ENCODE peak calls at places on chromosomes 16 and 17, in ten cellular contexts. One of them, this sample, is unnamed.

GRCh38 chr16:81498351-81498750 is 53.7 kb downstream of the CMIP start:
- DNase-seq in HCT116: no peak
- DNase-seq in sigmoid colon: no peak
- DNase-seq in kidney: peak; percentile 41
- DNase-seq in brain microvascular endothelial cell: no peak
- DNase-seq in Panc1: no peak
- DNase-seq in OCI-LY7: no peak
- DNase-seq in psoas muscle: peak; percentile 28
- DNase-seq in kidney epithelial cell: no peak
- DNase-seq in CD8-positive, alpha-beta T cell: no peak
- DNase-seq in this sample: no peak

GRCh38 chr16:47888142-47888541 is 267.7 kb downstream of the ABCC12 start:
- DNase-seq in sigmoid colon: no peak
- DNase-seq in HCT116: no peak
- DNase-seq in Panc1: no peak
- DNase-seq in brain microvascular endothelial cell: peak; percentile 48
- DNase-seq in psoas muscle: no peak
- DNase-seq in kidney epithelial cell: peak; percentile 51
- DNase-seq in kidney: no peak
- DNase-seq in CD8-positive, alpha-beta T cell: no peak
- DNase-seq in OCI-LY7: no peak
- DNase-seq in this sample: peak; percentile 15

GRCh38 chr16:79897444-79898146 is 297.1 kb upstream of the MAF start:
- DNase-seq in HCT116: no peak
- DNase-seq in kidney: peak; percentile 72
- DNase-seq in kidney epithelial cell: peak; percentile 56
- DNase-seq in CD8-positive, alpha-beta T cell: no peak
- DNase-seq in sigmoid colon: no peak
- DNase-seq in OCI-LY7: no peak
- DNase-seq in Panc1: no peak
- DNase-seq in psoas muscle: no peak
- DNase-seq in brain microvascular endothelial cell: peak; percentile 82
- DNase-seq in this sample: no peak

GRCh38 chr16:727291-727977 is 528 bp downstream of the HAGHL start:
- DNase-seq in kidney epithelial cell: no peak
- DNase-seq in Panc1: no peak
- DNase-seq in brain microvascular endothelial cell: no peak
- DNase-seq in psoas muscle: no peak
- DNase-seq in OCI-LY7: no peak
- DNase-seq in kidney: peak; percentile 83
- DNase-seq in HCT116: no peak
- DNase-seq in sigmoid colon: no peak
- DNase-seq in CD8-positive, alpha-beta T cell: no peak
- DNase-seq in this sample: no peak

GRCh38 chr16:84735846-84736586 is 36.2 kb downstream of the USP10 start:
- DNase-seq in Panc1: no peak
- DNase-seq in kidney epithelial cell: no peak
- DNase-seq in OCI-LY7: no peak
- DNase-seq in psoas muscle: no peak
- DNase-seq in CD8-positive, alpha-beta T cell: no peak
- DNase-seq in HCT116: no peak
- DNase-seq in kidney: no peak
- DNase-seq in sigmoid colon: no peak
- DNase-seq in brain microvascular endothelial cell: no peak
- DNase-seq in this sample: no peak

GRCh38 chr16:50635505-50636392 is 45.4 kb downstream of the SNX20 start:
- DNase-seq in HCT116: peak; percentile 8
- DNase-seq in kidney: no peak
- DNase-seq in OCI-LY7: peak; percentile 29
- DNase-seq in sigmoid colon: no peak
- DNase-seq in Panc1: no peak
- DNase-seq in brain microvascular endothelial cell: no peak
- DNase-seq in kidney epithelial cell: no peak
- DNase-seq in CD8-positive, alpha-beta T cell: no peak
- DNase-seq in psoas muscle: no peak
- DNase-seq in this sample: no peak

GRCh38 chr16:70349783-70350182 is 3.1 kb downstream of the DDX19A start:
- DNase-seq in CD8-positive, alpha-beta T cell: no peak
- DNase-seq in sigmoid colon: no peak
- DNase-seq in kidney: no peak
- DNase-seq in OCI-LY7: no peak
- DNase-seq in Panc1: no peak
- DNase-seq in kidney epithelial cell: no peak
- DNase-seq in psoas muscle: peak; percentile 3
- DNase-seq in brain microvascular endothelial cell: no peak
- DNase-seq in HCT116: no peak
- DNase-seq in this sample: no peak

GRCh38 chr17:66459811-66460270 is 157.4 kb downstream of the PRKCA start:
- DNase-seq in OCI-LY7: no peak
- DNase-seq in brain microvascular endothelial cell: peak; percentile 97
- DNase-seq in kidney: peak; percentile 86
- DNase-seq in psoas muscle: no peak
- DNase-seq in HCT116: peak; percentile 77
- DNase-seq in sigmoid colon: peak; percentile 92
- DNase-seq in CD8-positive, alpha-beta T cell: no peak
- DNase-seq in Panc1: peak; percentile 85
- DNase-seq in kidney epithelial cell: peak; percentile 94
- DNase-seq in this sample: peak; percentile 99

GRCh38 chr16:55499951-55500350 is 8.9 kb upstream of the LPCAT2 start:
- DNase-seq in brain microvascular endothelial cell: peak; percentile 99
- DNase-seq in Panc1: no peak
- DNase-seq in kidney epithelial cell: peak; percentile 94
- DNase-seq in kidney: no peak
- DNase-seq in CD8-positive, alpha-beta T cell: no peak
- DNase-seq in sigmoid colon: peak; percentile 46
- DNase-seq in HCT116: peak; percentile 41
- DNase-seq in OCI-LY7: no peak
- DNase-seq in psoas muscle: no peak
- DNase-seq in this sample: peak; percentile 99

GRCh38 chr16:10509534-10510025 is 70.8 kb downstream of the EMP2 start:
- DNase-seq in sigmoid colon: peak; percentile 76
- DNase-seq in OCI-LY7: peak; percentile 88
- DNase-seq in Panc1: peak; percentile 62
- DNase-seq in brain microvascular endothelial cell: peak; percentile 42
- DNase-seq in CD8-positive, alpha-beta T cell: peak; percentile 54
- DNase-seq in kidney: no peak
- DNase-seq in psoas muscle: no peak
- DNase-seq in kidney epithelial cell: peak; percentile 44
- DNase-seq in HCT116: peak; percentile 71
- DNase-seq in this sample: peak; percentile 86

GRCh38 chr17:3732171-3732570 is 8.5 kb downstream of the HASPIN start:
- DNase-seq in Panc1: no peak
- DNase-seq in kidney epithelial cell: no peak
- DNase-seq in HCT116: no peak
- DNase-seq in brain microvascular endothelial cell: peak; percentile 24
- DNase-seq in OCI-LY7: peak; percentile 68
- DNase-seq in sigmoid colon: peak; percentile 70
- DNase-seq in kidney: peak; percentile 77
- DNase-seq in CD8-positive, alpha-beta T cell: no peak
- DNase-seq in psoas muscle: no peak
- DNase-seq in this sample: peak; percentile 27

GRCh38 chr17:80835816-80836657 is 155.6 kb upstream of the CHMP6 start:
- DNase-seq in Panc1: no peak
- DNase-seq in OCI-LY7: no peak
- DNase-seq in psoas muscle: peak; percentile 49
- DNase-seq in HCT116: no peak
- DNase-seq in CD8-positive, alpha-beta T cell: no peak
- DNase-seq in sigmoid colon: no peak
- DNase-seq in brain microvascular endothelial cell: no peak
- DNase-seq in kidney: peak; percentile 37
- DNase-seq in kidney epithelial cell: no peak
- DNase-seq in this sample: no peak

GRCh38 chr16:20740007-20740883 is 1.4 kb downstream of the THUMPD1 start:
- DNase-seq in kidney: no peak
- DNase-seq in sigmoid colon: no peak
- DNase-seq in Panc1: no peak
- DNase-seq in psoas muscle: no peak
- DNase-seq in HCT116: no peak
- DNase-seq in brain microvascular endothelial cell: peak; percentile 3
- DNase-seq in kidney epithelial cell: no peak
- DNase-seq in CD8-positive, alpha-beta T cell: no peak
- DNase-seq in OCI-LY7: peak; percentile 59
- DNase-seq in this sample: peak; percentile 5

DNA sequence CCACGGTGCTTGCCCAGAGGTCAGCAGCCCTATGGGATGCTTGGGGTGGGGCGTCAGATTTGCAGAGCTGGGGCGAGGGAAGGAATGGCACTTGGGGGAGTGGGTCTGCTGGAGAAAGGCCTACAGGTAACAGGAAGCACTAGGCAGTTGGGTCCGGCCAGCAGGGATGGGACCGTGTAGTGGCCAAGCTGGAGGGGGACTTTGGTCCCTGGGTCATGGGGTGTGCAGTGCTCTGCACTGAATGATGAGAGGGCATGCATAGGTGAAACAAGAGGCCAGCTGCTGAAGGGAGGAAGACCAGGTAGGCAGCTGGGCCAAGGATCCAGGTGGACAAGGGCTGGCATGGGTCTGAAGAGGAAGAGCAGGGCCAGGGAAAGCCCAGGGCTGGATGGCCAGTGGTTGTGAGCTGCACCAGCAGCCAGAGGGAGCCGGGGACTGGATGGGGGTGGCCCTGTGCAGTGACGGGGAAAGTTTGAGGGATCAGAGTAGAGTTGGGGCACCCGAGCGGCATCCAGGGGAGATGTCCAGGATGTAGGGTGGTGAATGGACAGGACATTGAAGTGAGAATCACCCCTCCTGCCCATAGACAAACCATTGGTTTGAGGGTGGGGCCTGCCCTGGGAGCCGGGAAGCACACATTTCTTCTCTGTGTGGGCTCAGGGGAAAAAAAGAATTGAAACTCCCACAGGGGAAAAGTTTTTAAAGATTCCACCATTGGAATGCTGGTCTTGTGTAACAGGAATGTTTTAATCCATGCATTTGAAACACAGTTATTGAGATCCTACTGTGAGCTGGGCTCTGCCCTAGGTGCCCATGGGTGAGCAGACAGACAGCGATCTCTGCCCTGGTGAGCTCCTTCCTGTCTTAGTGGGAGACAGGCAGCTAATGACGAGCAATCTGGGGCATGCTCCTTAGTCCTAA is 25.1 kb downstream of the RAI1 start:
- DNase-seq in psoas muscle: no peak
- DNase-seq in HCT116: no peak
- DNase-seq in kidney: no peak
- DNase-seq in kidney epithelial cell: no peak
- DNase-seq in OCI-LY7: no peak
- DNase-seq in sigmoid colon: no peak
- DNase-seq in CD8-positive, alpha-beta T cell: no peak
- DNase-seq in Panc1: no peak
- DNase-seq in brain microvascular endothelial cell: no peak
- DNase-seq in this sample: no peak
- TF ChIP-seq CTCF in psoas muscle: no peak
- TF ChIP-seq CTCF in HCT116: no peak
- TF ChIP-seq CTCF in kidney: no peak
- TF ChIP-seq CTCF in kidney epithelial cell: peak; percentile 4
- TF ChIP-seq CTCF in OCI-LY7: no peak
- TF ChIP-seq CTCF in sigmoid colon: no peak
- TF ChIP-seq CTCF in CD8-positive, alpha-beta T cell: no peak
- TF ChIP-seq CTCF in Panc1: no peak
- TF ChIP-seq CTCF in brain microvascular endothelial cell: peak; percentile 27
- TF ChIP-seq CTCF in this sample: no peak

DNA sequence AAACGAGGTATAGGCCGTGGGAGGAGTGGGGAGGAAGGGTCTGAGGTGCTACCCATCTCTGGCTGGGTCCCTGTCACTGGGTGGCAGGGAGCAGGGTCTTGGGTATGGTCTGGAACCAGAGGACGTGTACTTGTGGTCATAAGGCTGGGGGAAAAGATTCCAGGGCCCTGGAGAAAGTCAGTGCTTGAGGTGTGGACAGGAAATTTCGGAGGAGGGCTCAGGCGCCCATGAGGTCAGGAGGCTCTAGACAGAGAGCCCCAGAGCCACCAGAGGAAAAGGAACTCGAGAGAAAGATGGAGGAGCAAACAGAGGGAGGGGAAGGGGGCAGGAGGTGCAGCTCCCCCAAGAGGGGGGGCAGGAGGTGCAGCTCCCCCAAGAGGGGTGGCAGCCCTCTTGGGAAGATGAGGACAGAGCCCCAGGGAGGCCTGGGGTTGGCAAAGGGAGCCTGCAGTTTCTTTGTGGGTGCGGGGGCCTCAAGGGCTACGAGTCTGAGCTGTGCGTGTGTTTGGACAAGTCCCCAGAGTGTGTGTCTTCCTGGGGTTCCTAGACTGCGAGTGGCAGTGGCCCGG is 683 bp upstream of the SLC7A6 start:
- DNase-seq in psoas muscle: no peak
- DNase-seq in OCI-LY7: no peak
- DNase-seq in Panc1: no peak
- DNase-seq in kidney: no peak
- DNase-seq in CD8-positive, alpha-beta T cell: no peak
- DNase-seq in brain microvascular endothelial cell: no peak
- DNase-seq in kidney epithelial cell: no peak
- DNase-seq in sigmoid colon: no peak
- DNase-seq in HCT116: no peak
- DNase-seq in this sample: no peak
- H3K4me3 ChIP-seq in psoas muscle: peak overlapping the region; percentile 97
- H3K4me3 ChIP-seq in OCI-LY7: peak overlapping the region; percentile 75
- H3K4me3 ChIP-seq in Panc1: peak overlapping the region; percentile 76
- H3K4me3 ChIP-seq in kidney: peak overlapping the region; percentile 77
- H3K4me3 ChIP-seq in CD8-positive, alpha-beta T cell: peak overlapping the region; percentile 88
- H3K4me3 ChIP-seq in brain microvascular endothelial cell: peak overlapping the region; percentile 93
- H3K4me3 ChIP-seq in kidney epithelial cell: peak overlapping the region; percentile 55
- H3K4me3 ChIP-seq in sigmoid colon: peak overlapping the region; percentile 82
- H3K4me3 ChIP-seq in HCT116: peak overlapping the region; percentile 85
- H3K4me3 ChIP-seq in this sample: peak overlapping the region; percentile 96

DNA sequence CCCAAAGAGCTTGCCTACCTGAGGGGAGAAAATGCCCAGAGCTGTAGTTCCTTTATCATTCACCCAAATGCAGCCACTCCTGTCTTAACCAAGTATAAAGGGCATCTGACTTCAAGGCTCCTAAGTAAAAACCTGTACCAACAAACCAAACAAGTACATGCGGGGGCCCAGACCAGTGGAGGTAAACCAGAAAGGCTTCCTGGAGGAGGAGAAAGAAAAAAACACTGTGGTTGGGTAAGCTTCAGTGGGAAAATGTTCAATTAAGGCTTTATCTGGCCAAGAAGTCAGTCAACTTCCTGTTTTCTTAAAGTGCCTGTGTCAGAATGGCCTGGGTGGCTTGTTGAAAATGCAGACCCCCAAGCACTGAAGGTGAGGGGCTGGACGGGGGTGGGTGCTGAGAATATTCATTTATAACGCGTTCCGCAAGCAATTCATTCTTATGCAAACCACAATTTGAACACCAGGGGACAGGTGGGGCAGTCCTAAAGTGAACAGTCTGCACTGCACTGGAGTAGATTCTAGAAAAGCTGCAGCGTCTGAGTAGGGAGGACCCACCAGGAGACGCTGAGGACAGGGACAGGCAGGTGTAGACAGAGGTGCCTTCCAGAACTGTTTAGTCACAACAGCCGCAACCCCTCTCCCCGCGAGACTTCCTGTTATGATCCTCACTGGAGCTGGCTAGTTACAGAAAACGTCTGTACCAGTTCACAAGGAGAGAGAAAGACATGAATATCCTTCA is 467.1 kb downstream of the SOX9 start:
- DNase-seq in CD8-positive, alpha-beta T cell: no peak
- DNase-seq in OCI-LY7: peak; percentile 8
- DNase-seq in brain microvascular endothelial cell: peak; percentile 38
- DNase-seq in kidney: no peak
- DNase-seq in psoas muscle: no peak
- DNase-seq in Panc1: no peak
- DNase-seq in HCT116: no peak
- DNase-seq in sigmoid colon: no peak
- DNase-seq in kidney epithelial cell: no peak
- DNase-seq in this sample: no peak
- TF ChIP-seq CTCF in CD8-positive, alpha-beta T cell: no peak
- TF ChIP-seq CTCF in OCI-LY7: no peak
- TF ChIP-seq CTCF in brain microvascular endothelial cell: peak; percentile 35
- TF ChIP-seq CTCF in kidney: no peak
- TF ChIP-seq CTCF in psoas muscle: no peak
- TF ChIP-seq CTCF in Panc1: no peak
- TF ChIP-seq CTCF in HCT116: no peak
- TF ChIP-seq CTCF in sigmoid colon: no peak
- TF ChIP-seq CTCF in kidney epithelial cell: peak; percentile 29
- TF ChIP-seq CTCF in this sample: peak; percentile 16

GRCh38 chr16:57808589-57808988 is 6.3 kb upstream of the KIFC3 start:
- DNase-seq in psoas muscle: no peak
- DNase-seq in HCT116: no peak
- DNase-seq in CD8-positive, alpha-beta T cell: no peak
- DNase-seq in kidney: no peak
- DNase-seq in brain microvascular endothelial cell: no peak
- DNase-seq in Panc1: no peak
- DNase-seq in kidney epithelial cell: no peak
- DNase-seq in OCI-LY7: no peak
- DNase-seq in sigmoid colon: no peak
- DNase-seq in this sample: no peak
- H3K4me3 ChIP-seq in psoas muscle: peak overlapping the region; percentile 44
- H3K4me3 ChIP-seq in HCT116: peak overlapping the region; percentile 22
- H3K4me3 ChIP-seq in CD8-positive, alpha-beta T cell: no peak overlapping the region
- H3K4me3 ChIP-seq in kidney: no peak overlapping the region
- H3K4me3 ChIP-seq in brain microvascular endothelial cell: no peak overlapping the region
- H3K4me3 ChIP-seq in Panc1: no peak overlapping the region
- H3K4me3 ChIP-seq in kidney epithelial cell: no peak overlapping the region
- H3K4me3 ChIP-seq in OCI-LY7: no peak overlapping the region
- H3K4me3 ChIP-seq in sigmoid colon: peak overlapping the region; percentile 1
- H3K4me3 ChIP-seq in this sample: no peak overlapping the region